ENCODE peak calls at places on chromosomes 6 and 20, in four cellular contexts. C is HepG2, O is GM12878, P is K562. Y is an unnamed sample.

GRCh38 chr20:39082686-39083085 is 120.5 kb downstream of the DHX35 start:
- DNase-seq in C (no peak), P (no peak), O (no peak), Y (no peak)

GRCh38 chr20:277496-277781 is 13.1 kb downstream of the C20orf96 start:
- DNase-seq in C (no peak), P (no peak), O (no peak), Y (no peak)

GRCh38 chr6:26200918-26201721 is 113.9 kb downstream of the HFE start:
- DNase-seq in P (peak), C (no peak), O (no peak), Y (no peak)

GRCh38 chr6:71072508-71072907 is 115.6 kb upstream of the B3GAT2 start:
- DNase-seq in C (no peak), P (no peak), O (no peak), Y (no peak)

GRCh38 chr20:60139663-60140446 is 181.6 kb downstream of the CDH26 start:
- DNase-seq in O (no peak), P (no peak), C (no peak), Y (no peak)

GRCh38 chr6:24126586-24127192 is 674 bp downstream of the NRSN1 start:
- DNase-seq in P (peak), C (peak), O (no peak), Y (peak)

GRCh38 chr6:120357447-120357846 is 976.8 kb downstream of the TBC1D32 start:
- DNase-seq in O (no peak), P (no peak), C (no peak), Y (peak)

GRCh38 chr6:53195048-53195447 is 46.4 kb upstream of the GCM1 start:
- DNase-seq in O (no peak), P (no peak), C (no peak), Y (no peak)

GRCh38 chr6:109453594-109454482 is 1.7 kb downstream of the MICAL1 start:
- DNase-seq in O (no peak), C (no peak), P (no peak), Y (peak)

GRCh38 chr6:36380166-36380565 is 7.3 kb downstream of the ETV7 start:
- DNase-seq in O (no peak), C (no peak), P (no peak), Y (no peak)

GRCh38 chr20:58713801-58714339 is 21.3 kb downstream of the NPEPL1 start:
- DNase-seq in P (no peak), C (no peak), O (no peak), Y (peak)

GRCh38 chr6:125739364-125739763 is 10.1 kb upstream of the HEY2 start:
- DNase-seq in O (no peak), P (no peak), C (no peak), Y (no peak)

GRCh38 chr6:34316442-34317171 is 67.8 kb upstream of the SMIM29 start:
- DNase-seq in P (no peak), O (no peak), C (no peak), Y (no peak)

GRCh38 chr6:155078331-155078745 is 83.2 kb downstream of the TIAM2 start:
- DNase-seq in C (no peak), O (no peak), P (peak), Y (no peak)

GRCh38 chr20:10676518-10676917 is 2.7 kb upstream of the JAG1 start:
- DNase-seq in P (no peak), C (no peak), O (no peak), Y (no peak)

GRCh38 chr20:35129647-35130069 is 17.5 kb downstream of the EDEM2 start:
- DNase-seq in O (no peak), C (peak), P (no peak), Y (no peak)

GRCh38 chr6:16684195-16684689 is 77.0 kb downstream of the ATXN1 start:
- DNase-seq in O (no peak), C (peak), P (no peak), Y (no peak)

DNA sequence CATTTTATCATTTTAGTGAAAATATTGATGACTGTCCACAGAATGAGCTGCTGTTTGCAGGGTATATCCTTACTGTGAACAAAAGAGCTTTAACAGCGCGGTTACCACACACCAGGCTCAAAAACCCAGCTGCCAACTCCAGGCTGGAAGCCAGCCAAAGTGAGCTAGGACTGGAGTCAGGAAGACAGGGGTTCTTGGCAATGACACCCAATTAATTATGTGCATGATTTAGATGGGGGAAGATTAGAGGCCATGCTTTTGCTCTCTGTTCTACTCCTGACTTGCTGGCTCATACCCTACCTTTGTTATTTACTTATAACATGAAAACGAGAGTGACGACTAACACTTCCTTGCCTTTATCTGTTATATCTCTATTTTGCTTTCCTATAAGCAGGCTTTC is 128.9 kb upstream of the SHLD1 start:
- DNase-seq in P (no peak), C (no peak), O (no peak), Y (peak)
- TF ChIP-seq FOXM1 in P (no peak), C (no peak), O (no peak), Y (no peak)

DNA sequence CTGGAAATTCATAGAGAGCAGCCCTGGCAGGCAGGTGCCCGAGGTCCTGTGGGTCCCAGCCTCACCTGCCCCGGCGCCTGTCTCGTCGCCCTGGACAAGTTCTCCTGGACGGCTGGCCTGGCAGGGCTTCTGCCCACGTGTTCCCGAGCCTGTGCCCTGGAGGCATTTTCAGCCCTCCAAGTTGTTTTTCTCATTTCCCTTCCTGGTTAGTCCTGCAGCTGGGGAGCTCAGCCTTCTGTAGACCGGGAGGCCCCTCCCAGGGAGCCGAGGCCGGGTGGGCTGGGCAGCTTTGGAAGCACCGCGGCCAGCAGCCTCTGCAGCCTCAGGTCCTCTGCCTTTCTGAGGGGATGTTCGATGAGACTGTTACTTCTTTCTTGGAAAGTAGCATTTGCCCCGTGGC is 207.3 kb downstream of the SMOC2 start:
- DNase-seq in C (no peak), O (no peak), P (no peak), Y (peak)
- TF ChIP-seq REST in C (no peak), O (no peak), P (no peak), Y (no peak)

GRCh38 chr6:166656269-166657206 is 29.5 kb upstream of the RPS6KA2 start:
- DNase-seq in C (peak), P (no peak), O (no peak), Y (no peak)
- TF ChIP-seq FOXM1 in C (no peak), P (no peak), O (no peak), Y (no peak)

GRCh38 chr6:107847844-107848802 is 24.0 kb upstream of the SCML4 start:
- DNase-seq in O (no peak), P (peak), C (peak), Y (peak)
- TF ChIP-seq REST in O (no peak), P (no peak), C (no peak), Y (no peak)

DNA sequence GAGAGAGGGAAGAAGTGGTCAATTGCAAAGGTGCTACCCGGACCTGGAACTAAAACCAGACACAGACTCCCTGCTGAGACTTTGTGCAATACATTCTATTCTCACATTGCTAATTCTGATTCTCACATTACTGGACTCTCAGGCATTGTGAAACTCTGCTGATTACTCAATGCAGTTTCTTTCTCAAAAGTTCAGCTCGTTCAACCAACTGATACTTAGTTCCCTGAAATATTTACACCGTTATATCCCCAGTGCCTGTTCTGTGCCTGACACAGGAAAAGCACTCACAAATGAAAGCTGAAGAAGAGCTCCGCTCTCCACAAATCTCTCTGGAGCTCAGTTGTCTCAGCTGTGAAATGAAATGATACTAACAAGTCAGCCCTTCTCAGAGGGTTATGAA is 503 bp upstream of the SLPI start:
- DNase-seq in C (peak), O (no peak), P (no peak), Y (no peak)
- TF ChIP-seq FOXM1 in C (no peak), O (no peak), P (no peak), Y (no peak)

GRCh38 chr6:30616811-30617564 is at the start of gene PPP1R10:
- DNase-seq in C (peak), O (peak), P (peak), Y (peak)
- TF ChIP-seq REST in C (no peak), O (peak), P (peak), Y (peak)

GRCh38 chr6:129901910-129902309 is 40.8 kb upstream of the TMEM244 start:
- DNase-seq in O (no peak), P (peak), C (no peak), Y (no peak)
- TF ChIP-seq FOXM1 in O (no peak), P (no peak), C (no peak), Y (no peak)

Y was measured in SK-N-SH.